ENCODE peak calls at places on chromosomes 7 and 10, in eight cellular contexts. K is tibial nerve, O is dorsolateral prefrontal cortex, G is fibroblast of lung, V is WERI-Rb-1, T is brain microvascular endothelial cell, Q is HL-60, D is lung. A is an unnamed sample.

GRCh38 chr7:158325530-158326381 is 261.9 kb downstream of the PTPRN2 start:
- DNase-seq in K (no peak), O (peak; percentile 62), G (no peak), V (peak; percentile 91), T (peak; percentile 24), Q (no peak), D (no peak), A (no peak)

GRCh38 chr7:79564123-79564522 is 110.7 kb upstream of the MAGI2 start:
- DNase-seq in K (no peak), O (no peak), G (no peak), V (no peak), T (no peak), Q (no peak), D (no peak), A (no peak)

GRCh38 chr7:104980969-104981670 is 32.9 kb upstream of the KMT2E start:
- DNase-seq in K (no peak), O (no peak), G (peak; percentile 71), V (no peak), T (no peak), Q (peak; percentile 24), D (no peak), A (no peak)

GRCh38 chr10:127012769-127013152 is 107.5 kb downstream of the DOCK1 start:
- DNase-seq in K (no peak), O (peak; percentile 48), G (peak; percentile 12), V (peak; percentile 75), T (no peak), Q (no peak), D (peak; percentile 80), A (no peak)

GRCh38 chr10:62092301-62092990 is 176.2 kb downstream of the RTKN2 start:
- DNase-seq in K (no peak), O (no peak), G (no peak), V (no peak), T (no peak), Q (no peak), D (no peak), A (no peak)

GRCh38 chr10:132465193-132465888 is 68.3 kb downstream of the PWWP2B start:
- DNase-seq in K (no peak), O (no peak), G (no peak), V (no peak), T (no peak), Q (no peak), D (no peak), A (no peak)

GRCh38 chr7:38903057-38903456 is 5.9 kb downstream of the VPS41 start:
- DNase-seq in K (no peak), O (no peak), G (no peak), V (no peak), T (no peak), Q (no peak), D (no peak), A (no peak)

GRCh38 chr10:14758994-14759664 is 15.6 kb downstream of the FAM107B start:
- DNase-seq in K (no peak), O (no peak), G (no peak), V (no peak), T (no peak), Q (no peak), D (no peak), A (no peak)

GRCh38 chr10:51867956-51868355 is 168.6 kb upstream of the CSTF2T start:
- DNase-seq in K (no peak), O (no peak), G (peak; percentile 97), V (no peak), T (peak; percentile 74), Q (no peak), D (no peak), A (no peak)

GRCh38 chr10:110502851-110503301 is 5.2 kb downstream of the DUSP5 start:
- DNase-seq in K (peak; percentile 42), O (peak; percentile 63), G (peak; percentile 91), V (no peak), T (no peak), Q (peak; percentile 80), D (peak; percentile 52), A (no peak)

GRCh38 chr7:6375346-6376101 is 72.2 kb downstream of the DAGLB start:
- DNase-seq in K (no peak), O (no peak), G (peak; percentile 52), V (no peak), T (no peak), Q (no peak), D (no peak), A (no peak)

GRCh38 chr7:32586291-32587221 is 91.3 kb downstream of the AVL9 start:
- DNase-seq in K (no peak), O (no peak), G (peak; percentile 98), V (no peak), T (peak; percentile 96), Q (peak; percentile 79), D (no peak), A (no peak)

GRCh38 chr7:131896189-131896855 is 339.9 kb upstream of the PODXL start:
- DNase-seq in K (no peak), O (no peak), G (no peak), V (no peak), T (no peak), Q (no peak), D (no peak), A (no peak)

GRCh38 chr10:33237736-33238624 is 96.5 kb downstream of the NRP1 start:
- DNase-seq in K (no peak), O (no peak), G (peak; percentile 81), V (no peak), T (peak; percentile 97), Q (no peak), D (no peak), A (no peak)

GRCh38 chr7:44757739-44758138 is 9.1 kb downstream of the ZMIZ2 start:
- DNase-seq in K (no peak), O (no peak), G (no peak), V (no peak), T (no peak), Q (no peak), D (no peak), A (no peak)

GRCh38 chr7:44755698-44756627 is 7.3 kb downstream of the ZMIZ2 start:
- DNase-seq in K (no peak), O (no peak), G (no peak), V (no peak), T (no peak), Q (no peak), D (no peak), A (no peak)

GRCh38 chr7:44759246-44759645 is 10.6 kb downstream of the ZMIZ2 start:
- DNase-seq in K (no peak), O (no peak), G (no peak), V (no peak), T (no peak), Q (no peak), D (no peak), A (no peak)

GRCh38 chr7:44756904-44757303 is 8.3 kb downstream of the ZMIZ2 start:
- DNase-seq in K (no peak), O (no peak), G (no peak), V (no peak), T (no peak), Q (no peak), D (no peak), A (no peak)

DNA sequence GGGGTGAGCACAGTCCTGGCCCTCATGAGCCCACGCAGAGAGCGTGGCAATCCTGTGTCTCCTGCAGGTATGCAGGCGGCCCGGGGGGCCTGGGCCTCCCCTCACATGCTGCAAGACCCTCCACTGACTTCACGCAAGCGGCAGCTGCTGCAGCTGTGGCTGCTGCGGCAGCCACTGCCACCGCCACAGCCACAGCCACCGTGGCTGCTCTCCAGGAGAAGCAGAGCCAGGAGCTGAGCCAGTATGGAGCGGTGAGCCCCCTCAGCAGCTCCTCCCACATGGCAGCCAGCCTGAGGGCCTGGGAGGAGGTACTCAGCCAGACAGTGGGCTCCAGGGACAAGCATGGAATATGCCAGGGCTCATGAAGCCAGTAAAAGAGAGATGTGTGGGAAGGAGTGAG is 8.7 kb downstream of the ZMIZ2 start:
- DNase-seq in K (no peak), O (no peak), G (peak; percentile 33), V (no peak), T (no peak), Q (no peak), D (no peak), A (no peak)
- H3K27ac ChIP-seq in K (no peak overlapping the region), O (peak overlapping the region; percentile 53), G (no peak overlapping the region), V (no peak overlapping the region), T (no peak overlapping the region), Q (no peak overlapping the region), D (no peak overlapping the region), A (no peak overlapping the region)

DNA sequence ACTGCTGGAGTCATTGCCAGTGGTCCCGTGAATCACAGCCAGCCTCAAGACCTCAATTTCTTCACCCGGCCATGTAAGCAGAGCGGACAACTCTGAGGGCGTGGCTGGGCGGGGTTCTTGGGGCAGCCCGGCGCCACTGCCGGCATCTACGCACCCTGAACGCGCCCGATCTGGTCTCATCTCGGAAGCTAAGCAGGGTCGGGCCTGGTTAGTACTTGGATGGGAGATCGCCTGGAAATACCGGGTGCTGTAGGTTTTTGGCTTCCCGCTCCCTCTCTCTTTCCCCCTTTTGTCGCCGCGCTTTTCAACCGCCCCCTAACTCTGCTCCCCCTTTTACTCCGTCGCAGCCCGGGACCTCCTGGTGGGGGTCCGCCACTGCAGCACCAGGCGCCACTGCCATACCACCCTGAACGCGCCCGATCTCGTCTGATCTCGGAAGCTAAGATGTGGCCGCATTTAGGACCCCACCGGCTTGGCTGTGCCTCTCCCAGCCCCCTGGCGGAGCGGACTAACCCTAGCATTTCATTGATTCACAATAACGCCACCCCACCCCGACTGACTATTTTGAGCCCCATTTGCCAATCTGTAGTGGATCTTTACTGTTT is 25.3 kb downstream of the GARIN1A start:
- DNase-seq in K (peak; percentile 21), O (no peak), G (peak; percentile 74), V (no peak), T (peak; percentile 38), Q (peak; percentile 58), D (peak; percentile 55), A (peak; percentile 17)
- H3K4me3 ChIP-seq in K (no peak overlapping the region), O (peak overlapping the region; percentile 49), G (peak overlapping the region; percentile 42), V (no peak overlapping the region), T (peak overlapping the region; percentile 61), Q (peak overlapping the region; percentile 37), D (no peak overlapping the region), A (peak overlapping the region; percentile 48)

GRCh38 chr7:500521-501420 is 18.9 kb downstream of the PDGFA start:
- DNase-seq in K (no peak), O (no peak), G (no peak), V (peak; percentile 48), T (no peak), Q (no peak), D (no peak), A (no peak)
- H3K27ac ChIP-seq in K (no peak overlapping the region), O (peak overlapping the region; percentile 98), G (no peak overlapping the region), V (no peak overlapping the region), T (no peak overlapping the region), Q (no peak overlapping the region), D (no peak overlapping the region), A (no peak overlapping the region)

GRCh38 chr7:83161186-83161585 is 1.5 kb downstream of the PCLO start:
- DNase-seq in K (no peak), O (no peak), G (no peak), V (no peak), T (no peak), Q (no peak), D (no peak), A (no peak)

GRCh38 chr7:83161851-83162401 is 758 bp downstream of the PCLO start:
- DNase-seq in K (no peak), O (no peak), G (no peak), V (no peak), T (no peak), Q (no peak), D (no peak), A (no peak)

GRCh38 chr7:83159731-83160130 is 3.0 kb downstream of the PCLO start:
- DNase-seq in K (no peak), O (no peak), G (no peak), V (no peak), T (no peak), Q (no peak), D (no peak), A (no peak)

GRCh38 chr7:83166781-83167180 is 4.1 kb upstream of the PCLO start:
- DNase-seq in K (no peak), O (no peak), G (no peak), V (no peak), T (no peak), Q (no peak), D (no peak), A (no peak)

GRCh38 chr7:83162402-83163256 is at the start of gene PCLO:
- DNase-seq in K (no peak), O (peak; percentile 84), G (peak; percentile 33), V (peak; percentile 95), T (peak; percentile 29), Q (peak; percentile 26), D (peak; percentile 88), A (no peak)
- H3K4me3 ChIP-seq in K (peak within 1 kb of the TSS; percentile 29), O (peak within 1 kb of the TSS; percentile 87), G (peak within 1 kb of the TSS; percentile 48), V (peak within 1 kb of the TSS; percentile 96), T (peak within 1 kb of the TSS; percentile 74), Q (peak within 1 kb of the TSS; percentile 36), D (peak within 1 kb of the TSS; percentile 47), A (peak within 1 kb of the TSS; percentile 72)

A was measured in esophagus squamous epithelium.